ENCODE peak calls at places on chromosomes 16 and 17, in five cellular contexts. G is GOT3; V is CD8-positive, alpha-beta T cell; S is NCI-H2081; O is ELR. B is an unnamed sample.

GRCh38 chr17:21214015-21214776 is at the start of gene TMEM11:
- DNase-seq in G (peak; percentile 88), S (peak; percentile 90), O (peak; percentile 96), V (peak; percentile 93), B (peak; percentile 97)

GRCh38 chr16:9042943-9043680 is 48.3 kb upstream of the HAPSTR1 start:
- DNase-seq in G (no peak), V (no peak), O (peak; percentile 66), S (no peak), B (no peak)

GRCh38 chr16:66846831-66847230 is 2.6 kb downstream of the CA7 start:
- DNase-seq in V (no peak), G (no peak), O (no peak), S (no peak), B (no peak)

GRCh38 chr17:81607431-81607830 is 29.5 kb downstream of the NPLOC4 start:
- DNase-seq in O (peak; percentile 52), V (no peak), G (no peak), S (no peak), B (no peak)

GRCh38 chr17:39939588-39940419 is 12.3 kb downstream of the LRRC3C start:
- DNase-seq in V (no peak), S (peak; percentile 41), G (no peak), O (peak; percentile 90), B (peak; percentile 47)

GRCh38 chr16:55478827-55479559 is at the start of gene MMP2:
- DNase-seq in S (peak; percentile 45), G (peak; percentile 19), O (peak; percentile 65), V (no peak), B (no peak)

GRCh38 chr17:60128171-60128859 is 21.5 kb upstream of the CA4 start:
- DNase-seq in G (no peak), V (no peak), S (no peak), O (no peak), B (no peak)

GRCh38 chr17:37813753-37814152 is 68.9 kb upstream of the HNF1B start:
- DNase-seq in V (no peak), O (peak; percentile 92), S (no peak), G (no peak), B (no peak)

GRCh38 chr16:48959204-48959603 is 322.4 kb downstream of the CBLN1 start:
- DNase-seq in G (no peak), V (no peak), O (no peak), S (no peak), B (no peak)